ENCODE peak calls at places on chromosomes 3 and 15, in six cellular contexts. Y is fibroblast of pulmonary artery, S is AG09319, X is neural crest cell, R is psoas muscle, U is NB4. A is an unnamed sample.

GRCh38 chr3:147613710-147614109 is 204.5 kb downstream of the ZIC1 start:
- DNase-seq in R (no peak), X (no peak), U (no peak), S (no peak), Y (no peak), A (no peak)

GRCh38 chr15:67281714-67282113 is 27.1 kb downstream of the IQCH start:
- DNase-seq in U (no peak), R (no peak), X (no peak), Y (no peak), S (no peak), A (no peak)

GRCh38 chr15:70421197-70421482 is 323.4 kb upstream of the TLE3 start:
- DNase-seq in U (no peak), S (no peak), X (no peak), R (no peak), Y (no peak), A (peak)

GRCh38 chr3:157566596-157566995 is 63.4 kb upstream of the VEPH1 start:
- DNase-seq in X (no peak), Y (peak), U (no peak), R (no peak), S (no peak), A (no peak)

GRCh38 chr3:76245622-76246021 is 460.3 kb upstream of the ZNF717 start:
- DNase-seq in R (no peak), U (no peak), S (no peak), X (no peak), Y (no peak), A (no peak)

GRCh38 chr3:104281713-104282112 is 1085.0 kb upstream of the ALCAM start:
- DNase-seq in S (no peak), X (no peak), U (no peak), R (no peak), Y (no peak), A (no peak)

GRCh38 chr15:90115783-90116182 is 13.5 kb upstream of the IDH2 start:
- DNase-seq in Y (no peak), U (no peak), S (no peak), X (no peak), R (no peak), A (no peak)

GRCh38 chr15:92184142-92184541 is 209.5 kb upstream of the ST8SIA2 start:
- DNase-seq in U (no peak), S (no peak), R (no peak), X (no peak), Y (no peak), A (no peak)

GRCh38 chr3:64109438-64109837 is 86.1 kb upstream of the PSMD6 start:
- DNase-seq in R (no peak), Y (no peak), U (no peak), S (no peak), X (peak), A (no peak)

GRCh38 chr3:51581529-51581928 is 43.0 kb downstream of the RAD54L2 start:
- DNase-seq in X (no peak), Y (peak), U (no peak), R (no peak), S (no peak), A (no peak)

GRCh38 chr3:30256474-30256873 is 349.9 kb upstream of the TGFBR2 start:
- DNase-seq in S (no peak), R (no peak), Y (peak), X (no peak), U (no peak), A (no peak)

GRCh38 chr15:77499087-77499765 is 78.5 kb downstream of the HMG20A start:
- DNase-seq in X (no peak), U (no peak), Y (no peak), S (no peak), R (no peak), A (no peak)

GRCh38 chr15:34323217-34323616 is 14.4 kb downstream of the SLC12A6 start:
- DNase-seq in Y (no peak), U (no peak), X (no peak), R (no peak), S (no peak), A (peak)

GRCh38 chr15:59165726-59166125 is 40.9 kb upstream of the LDHAL6B start:
- DNase-seq in U (no peak), R (no peak), S (no peak), Y (peak), X (no peak), A (no peak)

GRCh38 chr3:187063286-187064081 is 75.8 kb downstream of the RPL39L start:
- DNase-seq in S (no peak), R (no peak), X (no peak), Y (no peak), U (peak), A (no peak)

GRCh38 chr3:36837089-36837488 is 72.7 kb upstream of the DCLK3 start:
- DNase-seq in Y (no peak), X (no peak), R (no peak), U (no peak), S (no peak), A (no peak)
- TF ChIP-seq CTCF in Y (peak), X (no peak), R (no peak), U (no peak), S (peak), A (no peak)

GRCh38 chr15:95765161-95765560 is 565.3 kb upstream of the NR2F2 start:
- DNase-seq in U (no peak), S (no peak), Y (no peak), X (no peak), R (no peak), A (no peak)
- TF ChIP-seq CTCF in U (no peak), S (no peak), Y (no peak), X (no peak), R (no peak), A (no peak)

DNA sequence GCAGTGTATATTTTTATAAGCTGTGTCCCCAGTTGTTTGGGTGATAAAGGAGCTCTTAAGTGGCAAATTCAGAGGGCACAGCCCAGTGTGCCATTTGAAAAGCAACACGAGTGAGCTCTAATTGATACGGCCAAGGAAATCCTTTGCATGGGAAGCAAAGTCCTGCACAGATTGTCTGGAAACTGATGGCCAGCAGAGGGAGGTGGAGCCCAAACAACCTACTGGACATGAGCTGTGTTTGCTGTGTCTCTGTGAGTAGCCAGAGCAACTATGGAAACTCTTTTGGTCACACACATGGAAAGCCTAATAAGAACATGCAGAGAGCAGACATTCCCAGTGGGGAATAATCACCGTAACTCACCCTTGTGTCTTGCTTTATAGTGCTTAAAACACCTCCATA is 24.4 kb downstream of the ONECUT1 start:
- DNase-seq in U (no peak), Y (peak), X (no peak), S (no peak), R (no peak), A (no peak)
- TF ChIP-seq CTCF in U (peak), Y (peak), X (peak), S (peak), R (no peak), A (no peak)

GRCh38 chr3:24616138-24616829 is 121.6 kb upstream of the THRB start:
- DNase-seq in U (no peak), Y (no peak), X (no peak), R (no peak), S (no peak), A (no peak)
- TF ChIP-seq CTCF in U (no peak), Y (no peak), X (no peak), R (no peak), S (no peak), A (no peak)

GRCh38 chr3:190019840-190020239 is 100.9 kb downstream of the P3H2 start:
- DNase-seq in U (no peak), R (no peak), S (no peak), Y (no peak), X (no peak), A (no peak)
- TF ChIP-seq CTCF in U (no peak), R (no peak), S (no peak), Y (peak), X (no peak), A (no peak)

GRCh38 chr3:125587039-125587664 is 8.1 kb downstream of the OSBPL11 start:
- DNase-seq in U (peak), S (no peak), Y (peak), R (no peak), X (no peak), A (no peak)

GRCh38 chr3:125585595-125586223 is 9.6 kb downstream of the OSBPL11 start:
- DNase-seq in R (no peak), X (peak), S (peak), U (peak), Y (peak), A (peak)

GRCh38 chr3:125582707-125583106 is 12.6 kb downstream of the OSBPL11 start:
- DNase-seq in U (peak), X (no peak), Y (peak), S (no peak), R (no peak), A (no peak)
- TF ChIP-seq CTCF in U (no peak), X (no peak), Y (peak), S (no peak), R (no peak), A (no peak)